ENCODE peak calls at places on chromosomes 5 and 9, in seven cellular contexts. P is prostate gland, K is amniotic stem cell, C is natural killer cell, Q is nucleus accumbens, N is NCI-H2081, O is T-helper 2 cell. R is an unnamed sample.

GRCh38 chr5:155631116-155631515 is 617.6 kb downstream of the KIF4B start:
- DNase-seq in P (no peak), K (no peak), C (no peak), Q (no peak), N (no peak), O (no peak), R (no peak)

GRCh38 chr5:117054808-117055398 is 480.3 kb upstream of the SEMA6A start:
- DNase-seq in P (no peak), K (no peak), C (no peak), Q (no peak), N (peak; percentile 41), O (no peak), R (no peak)

GRCh38 chr5:139976703-139977102 is 66.4 kb downstream of the NRG2 start:
- DNase-seq in P (no peak), K (no peak), C (no peak), Q (no peak), N (no peak), O (no peak), R (no peak)

GRCh38 chr9:79611091-79611614 is 39.4 kb downstream of the TLE4 start:
- DNase-seq in P (no peak), K (peak; percentile 45), C (no peak), Q (no peak), N (no peak), O (no peak), R (peak; percentile 67)

GRCh38 chr5:173012882-173013281 is 29.3 kb downstream of the ATP6V0E1 start:
- DNase-seq in P (no peak), K (no peak), C (no peak), Q (no peak), N (no peak), O (no peak), R (no peak)

GRCh38 chr5:170503970-170504525 is at the start of gene KCNIP1:
- DNase-seq in P (no peak), K (no peak), C (no peak), Q (peak; percentile 34), N (no peak), O (no peak), R (peak; percentile 41)

GRCh38 chr9:19430201-19430760 is 21.5 kb downstream of the ACER2 start:
- DNase-seq in P (no peak), K (no peak), C (no peak), Q (no peak), N (no peak), O (no peak), R (no peak)

GRCh38 chr5:61582421-61582820 is 250.4 kb downstream of the ZSWIM6 start:
- DNase-seq in P (no peak), K (no peak), C (no peak), Q (no peak), N (no peak), O (no peak), R (no peak)